ENCODE peak calls at places on chromosomes 16 and 17, in seven cellular contexts. Z is kidney glomerular epithelial cell; L is CD8-positive, alpha-beta memory T cell; J is activated CD8-positive, alpha-beta memory T cell treated with anti-CD3 and anti-CD28 coated beads for 4 hours; O is pancreas; A is progenitor cell of endocrine pancreas; K is activated CD4-positive, alpha-beta T cell treated with anti-CD3 and anti-CD28 coated beads, Interleukin-2, amount 50 U/mL, for 4 hours. X is an unnamed sample.

GRCh38 chr16:23061669-23062068 is 87.6 kb downstream of the USP31 start:
- DNase-seq in A (no peak), J (no peak), Z (no peak), K (no peak), L (no peak), O (no peak), X (no peak)

GRCh38 chr17:980406-981291 is 1.1 kb upstream of the NXN start:
- DNase-seq in O (peak), J (peak), K (peak), A (peak), Z (peak), L (peak), X (peak)

GRCh38 chr16:31354394-31355291 is at the start of gene ITGAX:
- DNase-seq in L (peak), A (no peak), O (no peak), Z (peak), K (peak), J (peak), X (no peak)

GRCh38 chr16:785563-786535 is 2.3 kb downstream of the RPUSD1 start:
- DNase-seq in Z (peak), K (peak), A (peak), J (peak), L (peak), O (peak), X (no peak)

GRCh38 chr17:27268394-27269085 is 25.4 kb upstream of the WSB1 start:
- DNase-seq in K (no peak), A (no peak), O (no peak), J (no peak), L (no peak), Z (no peak), X (no peak)

GRCh38 chr17:38797091-38797490 is 2.3 kb downstream of the PIP4K2B start:
- DNase-seq in O (no peak), A (no peak), J (no peak), K (no peak), Z (no peak), L (no peak), X (no peak)

GRCh38 chr16:89422527-89422904 is 67.8 kb downstream of the ANKRD11 start:
- DNase-seq in L (no peak), A (no peak), K (peak), J (no peak), Z (no peak), O (no peak), X (no peak)

GRCh38 chr17:83160443-83161297 is 81.3 kb downstream of the METRNL start:
- DNase-seq in A (peak), J (no peak), K (no peak), L (no peak), Z (no peak), O (no peak), X (no peak)

GRCh38 chr17:7440113-7440822 is 956 bp downstream of the FGF11 start:
- DNase-seq in Z (peak), A (no peak), J (no peak), L (peak), O (peak), K (no peak), X (no peak)

GRCh38 chr17:68048996-68049395 is 13.5 kb downstream of the KPNA2 start:
- DNase-seq in O (no peak), Z (no peak), J (no peak), A (no peak), L (no peak), K (no peak), X (no peak)

GRCh38 chr17:42809250-42809649 is 10.6 kb downstream of the CNTD1 start:
- DNase-seq in K (no peak), Z (peak), J (no peak), O (no peak), L (no peak), A (no peak), X (no peak)

GRCh38 chr17:2892305-2892971 is 96.2 kb downstream of the RAP1GAP2 start:
- DNase-seq in Z (peak), A (no peak), K (no peak), O (no peak), L (no peak), J (no peak), X (peak)

GRCh38 chr17:8397636-8398035 is at the start of gene RNF222:
- DNase-seq in J (no peak), K (no peak), O (no peak), L (no peak), A (no peak), Z (no peak), X (no peak)

GRCh38 chr17:81681672-81682071 is 1.9 kb downstream of the ARL16 start:
- DNase-seq in K (no peak), Z (peak), L (no peak), O (no peak), J (no peak), A (no peak), X (peak)

GRCh38 chr17:64507418-64507766 is 615 bp downstream of the CEP95 start:
- DNase-seq in L (peak), A (no peak), K (peak), J (no peak), Z (peak), O (no peak), X (no peak)

GRCh38 chr17:18039535-18040286 is 503 bp downstream of the GID4 start:
- DNase-seq in J (no peak), O (peak), Z (no peak), L (no peak), A (peak), K (no peak), X (no peak)

GRCh38 chr16:11319529-11320146 is 25.6 kb upstream of the RMI2 start:
- DNase-seq in A (no peak), O (no peak), J (no peak), K (no peak), L (no peak), Z (no peak), X (no peak)

GRCh38 chr17:12613566-12613965 is 52.1 kb upstream of the MYOCD start:
- DNase-seq in A (no peak), K (no peak), J (no peak), O (no peak), Z (peak), L (no peak), X (no peak)

GRCh38 chr17:66240630-66241029 is 11.4 kb upstream of the APOH start:
- DNase-seq in K (no peak), J (no peak), Z (no peak), A (no peak), O (no peak), L (no peak), X (no peak)

GRCh38 chr17:74730491-74731346 is 6.3 kb upstream of the RAB37 start:
- DNase-seq in L (peak), K (no peak), A (no peak), Z (no peak), J (no peak), O (no peak), X (no peak)

GRCh38 chr17:235831-236640 is 54.6 kb upstream of the DOC2B start:
- DNase-seq in A (no peak), K (no peak), J (no peak), O (peak), Z (no peak), L (no peak), X (no peak)

GRCh38 chr17:5526821-5527598 is 40.6 kb downstream of the MIS12 start:
- DNase-seq in O (peak), J (no peak), K (peak), Z (peak), L (no peak), A (no peak), X (peak)

GRCh38 chr17:47621293-47622178 is 28.2 kb upstream of the KPNB1 start:
- DNase-seq in Z (peak), K (no peak), L (no peak), A (no peak), J (no peak), O (no peak), X (peak)

GRCh38 chr17:76566988-76567431 is 18.6 kb downstream of the ST6GALNAC2 start:
- DNase-seq in J (no peak), Z (no peak), L (no peak), A (no peak), O (no peak), K (no peak), X (no peak)

GRCh38 chr17:9771465-9771864 is 19.9 kb downstream of the DHRS7C start:
- DNase-seq in O (no peak), Z (no peak), L (no peak), J (no peak), K (no peak), A (no peak), X (no peak)

GRCh38 chr16:81483064-81483969 is 38.7 kb downstream of the CMIP start:
- DNase-seq in K (no peak), Z (no peak), J (no peak), A (no peak), O (no peak), L (no peak), X (no peak)

GRCh38 chr17:73956595-73957465 is 246.6 kb upstream of the RPL38 start:
- DNase-seq in L (no peak), Z (no peak), A (peak), K (peak), O (peak), J (peak), X (no peak)

GRCh38 chr17:40460585-40460975 is 17.3 kb downstream of the IGFBP4 start:
- DNase-seq in A (no peak), L (no peak), O (no peak), J (no peak), K (no peak), Z (no peak), X (no peak)

GRCh38 chr17:79777166-79777843 is 643 bp upstream of the CBX2 start:
- DNase-seq in Z (no peak), A (peak), L (no peak), O (peak), J (no peak), K (no peak), X (no peak)

GRCh38 chr17:4733073-4733531 is 1.9 kb downstream of the MED11 start:
- DNase-seq in J (no peak), O (no peak), Z (no peak), L (no peak), A (no peak), K (no peak), X (no peak)

GRCh38 chr17:59830007-59830630 is 62.6 kb downstream of the TUBD1 start:
- DNase-seq in A (no peak), K (no peak), J (no peak), O (no peak), L (no peak), Z (peak), X (no peak)

GRCh38 chr16:24999856-25000447 is 15.2 kb downstream of the ARHGAP17 start:
- DNase-seq in Z (no peak), O (no peak), L (no peak), J (no peak), A (no peak), K (no peak), X (no peak)

GRCh38 chr16:78729687-78730086 is 630.2 kb downstream of the WWOX start:
- DNase-seq in Z (no peak), O (no peak), J (no peak), L (no peak), K (no peak), A (no peak), X (no peak)

GRCh38 chr16:4694664-4695451 is 1.5 kb downstream of the NUDT16L1 start:
- DNase-seq in Z (no peak), O (peak), K (no peak), L (no peak), J (no peak), A (no peak), X (no peak)

GRCh38 chr17:20187049-20187448 is 177.9 kb downstream of the SPECC1 start:
- DNase-seq in O (no peak), K (no peak), L (no peak), A (no peak), Z (no peak), J (no peak), X (no peak)

GRCh38 chr17:58189436-58190146 is 2.9 kb upstream of the EPX start:
- DNase-seq in A (no peak), Z (no peak), L (no peak), K (no peak), O (no peak), J (no peak), X (no peak)

GRCh38 chr16:20669691-20670090 is 27.8 kb downstream of the ACSM1 start:
- DNase-seq in A (no peak), K (no peak), J (no peak), O (no peak), Z (no peak), L (no peak), X (no peak)

GRCh38 chr17:19370493-19370960 is 7.8 kb upstream of the MAPK7 start:
- DNase-seq in A (no peak), Z (no peak), O (peak), K (no peak), L (no peak), J (no peak), X (no peak)

X was measured in epithelial cell of proximal tubule.